ENCODE peak calls at places on chromosomes 3 and 15, in eight cellular contexts. S is Peyer's patch; Y is stimulated activated effector memory CD8-positive, alpha-beta T cell treated with anti-CD3 and anti-CD28 coated beads, Interleukin-12 subunit alpha, Interleukin-12 subunit beta, amount 100 ng/mL, for 72 hours; J is fibroblast of the conjunctiva; N is stimulated activated CD4-positive, alpha-beta T cell treated with anti-CD3 and anti-CD28 coated beads, Interleukin-1b, Interleukin-23, amount 100 ng/mL, for 48 hours; T is ecto neural progenitor cell; A is GM04504; H is stimulated activated CD8-positive, alpha-beta memory T cell treated with anti-CD3 and anti-CD28 coated beads, Interleukin-4, amount 100 ng/mL, for 48 hours. V is an unnamed sample.

GRCh38 chr3:38368238-38368637 is 21.7 kb downstream of the XYLB start:
- DNase-seq in S (no peak), Y (no peak), J (no peak), N (no peak), T (no peak), A (no peak), H (no peak), V (no peak)

GRCh38 chr15:77059761-77060345 is 11.1 kb downstream of the TSPAN3 start:
- DNase-seq in S (no peak), Y (no peak), J (no peak), N (no peak), T (no peak), A (no peak), H (no peak), V (no peak)

GRCh38 chr3:69403406-69403934 is 17.6 kb upstream of the FRMD4B start:
- DNase-seq in S (no peak), Y (no peak), J (no peak), N (no peak), T (no peak), A (no peak), H (no peak), V (no peak)

GRCh38 chr15:56176996-56177395 is 66.7 kb downstream of the RFX7 start:
- DNase-seq in S (no peak), Y (no peak), J (no peak), N (no peak), T (no peak), A (no peak), H (no peak), V (no peak)

GRCh38 chr3:43210049-43211027 is 76.0 kb upstream of the SNRK start:
- DNase-seq in S (no peak), Y (no peak), J (no peak), N (no peak), T (no peak), A (no peak), H (no peak), V (no peak)

GRCh38 chr15:59371458-59372351 is 966 bp downstream of the MYO1E start:
- DNase-seq in S (peak), Y (peak), J (no peak), N (no peak), T (no peak), A (no peak), H (no peak), V (no peak)

GRCh38 chr15:94230886-94231727 is at the start of gene MCTP2:
- DNase-seq in S (peak), Y (peak), J (peak), N (peak), T (peak), A (no peak), H (peak), V (peak)

GRCh38 chr15:61499371-61499770 is 270.3 kb upstream of the RORA start:
- DNase-seq in S (no peak), Y (no peak), J (no peak), N (no peak), T (no peak), A (no peak), H (no peak), V (no peak)

GRCh38 chr3:191958980-191959671 is 498.2 kb downstream of the PYDC2 start:
- DNase-seq in S (no peak), Y (no peak), J (no peak), N (no peak), T (no peak), A (no peak), H (no peak), V (no peak)

GRCh38 chr15:90873998-90874605 is 5.7 kb downstream of the FURIN start:
- DNase-seq in S (peak), Y (no peak), J (no peak), N (no peak), T (no peak), A (no peak), H (peak), V (no peak)

V was measured in AG04450.